ENCODE peak calls at places on chromosomes 4 and X, in nine cellular contexts. K is epithelial cell of esophagus; O is colonic mucosa; L is GM04503; C is fibroblast of pulmonary artery; I is posterior cingulate gyrus; F is astrocyte of the spinal cord; T is NCI-H510A; S is CD8-positive, alpha-beta T cell. U is an unnamed sample.

GRCh38 chrX:1576201-1577101 is 15.0 kb upstream of the AKAP17A start:
- DNase-seq in L (no peak), I (no peak), T (no peak), K (no peak), C (no peak), F (no peak), S (no peak), O (no peak), U (no peak)

GRCh38 chr4:172377486-172378140 is 564.4 kb downstream of the GALNTL6 start:
- DNase-seq in O (no peak), S (no peak), F (no peak), C (no peak), K (no peak), I (peak), L (no peak), T (no peak), U (no peak)

GRCh38 chr4:181959121-181959520 is 284.1 kb upstream of the TENM3 start:
- DNase-seq in C (peak), L (no peak), O (no peak), K (peak), T (no peak), S (no peak), I (no peak), F (peak), U (no peak)

GRCh38 chr4:168183717-168184571 is 91.6 kb downstream of the ANXA10 start:
- DNase-seq in C (peak), I (no peak), K (peak), O (no peak), T (no peak), S (no peak), F (peak), L (no peak), U (peak)

GRCh38 chr4:48196758-48197504 is 62.9 kb upstream of the TXK start:
- DNase-seq in I (no peak), T (no peak), S (no peak), L (no peak), C (no peak), O (no peak), F (no peak), K (no peak), U (peak)

GRCh38 chrX:47483310-47484268 is 567 bp upstream of the ZNF41 start:
- DNase-seq in S (no peak), I (no peak), T (no peak), F (peak), K (peak), L (no peak), O (peak), C (peak), U (no peak)

GRCh38 chr4:30728291-30728690 is 8.1 kb downstream of the PCDH7 start:
- DNase-seq in I (no peak), T (no peak), C (peak), L (no peak), F (no peak), K (no peak), O (no peak), S (no peak), U (no peak)

GRCh38 chrX:63657821-63658220 is 127.2 kb downstream of the ARHGEF9 start:
- DNase-seq in S (no peak), O (no peak), L (peak), T (no peak), F (peak), K (peak), C (peak), I (peak), U (no peak)

GRCh38 chr4:2797188-2797544 is 4.3 kb downstream of the SH3BP2 start:
- DNase-seq in S (no peak), K (no peak), O (peak), F (no peak), C (no peak), I (peak), T (no peak), L (no peak), U (no peak)

GRCh38 chrX:115178473-115178872 is 10.7 kb upstream of the RBMXL3 start:
- DNase-seq in I (no peak), T (no peak), O (no peak), S (no peak), C (no peak), L (no peak), F (no peak), K (no peak), U (no peak)

GRCh38 chr4:16969696-16970135 is 71.3 kb upstream of the LDB2 start:
- DNase-seq in T (no peak), S (no peak), O (peak), F (peak), I (no peak), K (peak), L (no peak), C (peak), U (no peak)

GRCh38 chrX:147803948-147804347 is 107.8 kb upstream of the FMR1 start:
- DNase-seq in L (no peak), K (peak), O (no peak), I (no peak), S (no peak), C (peak), T (no peak), F (peak), U (peak)

GRCh38 chr4:83323136-83323535 is 11.5 kb downstream of the HPSE start:
- DNase-seq in S (no peak), I (no peak), K (no peak), O (no peak), T (no peak), C (no peak), L (no peak), F (no peak), U (no peak)

GRCh38 chr4:41452484-41453225 is 85.3 kb upstream of the LIMCH1 start:
- DNase-seq in F (no peak), K (no peak), C (no peak), S (no peak), L (no peak), I (no peak), T (peak), O (no peak), U (no peak)

GRCh38 chrX:148192547-148192946 is 211.4 kb downstream of the FMR1NB start:
- DNase-seq in I (no peak), L (no peak), O (no peak), C (no peak), K (no peak), F (no peak), S (no peak), T (no peak), U (no peak)

GRCh38 chr4:112113786-112114185 is 31.5 kb upstream of the FAM241A start:
- DNase-seq in I (no peak), T (no peak), F (no peak), K (no peak), C (no peak), S (no peak), L (no peak), O (no peak), U (no peak)

GRCh38 chrX:110669572-110669971 is 126.0 kb downstream of the CHRDL1 start:
- DNase-seq in L (no peak), I (no peak), T (no peak), C (no peak), K (no peak), F (no peak), O (no peak), S (no peak), U (no peak)

GRCh38 chr4:87108142-87108546 is 112.3 kb downstream of the KLHL8 start:
- DNase-seq in O (no peak), S (no peak), K (peak), T (no peak), L (peak), F (peak), I (no peak), C (peak), U (no peak)

GRCh38 chr4:108003964-108004630 is 14.4 kb downstream of the HADH start:
- DNase-seq in F (no peak), I (no peak), T (no peak), O (no peak), L (no peak), K (no peak), S (no peak), C (no peak), U (no peak)

GRCh38 chrX:143081231-143081630 is 55.5 kb downstream of the SPANXN4 start:
- DNase-seq in O (no peak), K (no peak), T (no peak), L (no peak), C (no peak), I (no peak), S (no peak), F (no peak), U (peak)

GRCh38 chrX:71291381-71291780 is 7.9 kb downstream of the NONO start:
- DNase-seq in K (no peak), S (no peak), I (no peak), C (peak), T (no peak), O (no peak), F (no peak), L (no peak), U (no peak)

GRCh38 chrX:103628386-103629290 is at the start of gene TCEAL1:
- DNase-seq in S (peak), L (no peak), F (peak), I (peak), K (peak), T (peak), O (peak), C (peak), U (peak)

GRCh38 chrX:153736871-153737441 is 12.3 kb downstream of the ABCD1 start:
- DNase-seq in F (no peak), O (no peak), K (no peak), C (no peak), T (no peak), S (no peak), L (no peak), I (peak), U (no peak)

GRCh38 chr4:24511371-24512063 is 72.8 kb downstream of the DHX15 start:
- DNase-seq in F (no peak), T (no peak), K (no peak), L (no peak), O (no peak), C (no peak), I (no peak), S (no peak), U (no peak)

GRCh38 chrX:107603433-107604159 is 24.7 kb upstream of the PRPS1 start:
- DNase-seq in F (no peak), O (no peak), C (no peak), K (no peak), L (no peak), T (no peak), I (no peak), S (no peak), U (no peak)

GRCh38 chr4:69099910-69100309 is 3.6 kb downstream of the UGT2B7 start:
- DNase-seq in L (no peak), T (no peak), O (no peak), S (no peak), K (no peak), I (no peak), F (no peak), C (no peak), U (no peak)

GRCh38 chr4:172042714-172043114 is 229.5 kb downstream of the GALNTL6 start:
- DNase-seq in I (no peak), O (no peak), C (no peak), L (no peak), F (no peak), T (no peak), S (no peak), K (peak), U (no peak)

GRCh38 chrX:150688911-150689451 is 4.2 kb upstream of the MTMR1 start:
- DNase-seq in O (no peak), I (no peak), C (peak), F (peak), K (peak), L (peak), S (no peak), T (no peak), U (no peak)

GRCh38 chrX:74535633-74536141 is 78.7 kb downstream of the RLIM start:
- DNase-seq in S (peak), C (peak), F (peak), O (peak), I (peak), K (peak), L (no peak), T (peak), U (peak)

GRCh38 chr4:27005512-27006246 is 145.0 kb downstream of the STIM2 start:
- DNase-seq in K (peak), S (no peak), T (no peak), O (no peak), L (peak), F (peak), I (no peak), C (peak), U (no peak)

GRCh38 chr4:183515411-183515810 is 10.6 kb downstream of the ING2 start:
- DNase-seq in L (no peak), S (no peak), I (no peak), K (no peak), C (no peak), F (peak), O (no peak), T (no peak), U (no peak)

GRCh38 chr4:25580633-25581467 is 74.8 kb upstream of the SLC34A2 start:
- DNase-seq in C (no peak), K (no peak), F (no peak), T (no peak), I (peak), S (no peak), L (no peak), O (no peak), U (no peak)

GRCh38 chr4:7673111-7673510 is 238.4 kb upstream of the PSAPL1 start:
- DNase-seq in T (no peak), L (no peak), C (peak), I (no peak), S (no peak), K (no peak), F (no peak), O (no peak), U (no peak)

U was measured in GM20000.